ENCODE peak calls at places on chromosomes 7 and 10, in six cellular contexts. C is stimulated activated CD4-positive, alpha-beta T cell treated with anti-CD3 and anti-CD28 coated beads, Interleukin-4, amount 100 ng/mL, for 1 hour; D is activated CD4-positive, alpha-beta T cell treated with anti-CD3 and anti-CD28 coated beads, Interleukin-2, amount 50 U/mL, for 48 hours; S is HCT116; F is HFFc6; R is amygdala. A is an unnamed sample.

GRCh38 chr7:45026984-45027773 is 27.2 kb downstream of the CCM2 start:
- DNase-seq in S (no peak), D (peak), F (no peak), R (no peak), C (no peak), A (no peak)

GRCh38 chr7:159067870-159068787 is 76.5 kb downstream of the VIPR2 start:
- DNase-seq in S (no peak), F (no peak), C (no peak), D (no peak), R (no peak), A (no peak)

GRCh38 chr10:44647877-44648542 is 263.1 kb upstream of the CXCL12 start:
- DNase-seq in C (no peak), R (no peak), S (no peak), D (no peak), F (peak), A (no peak)

GRCh38 chr10:24483701-24484100 is 240.0 kb downstream of the ARHGAP21 start:
- DNase-seq in C (no peak), F (peak), R (no peak), D (peak), S (peak), A (no peak)

GRCh38 chr7:30469303-30469702 is 9.3 kb downstream of the NOD1 start:
- DNase-seq in R (no peak), C (no peak), S (peak), F (peak), D (no peak), A (no peak)

GRCh38 chr10:116685807-116686206 is 56.6 kb downstream of the HSPA12A start:
- DNase-seq in S (no peak), D (no peak), R (no peak), F (no peak), C (no peak), A (no peak)

GRCh38 chr10:13047529-13048206 is 46.2 kb upstream of the CCDC3 start:
- DNase-seq in R (no peak), D (no peak), S (no peak), F (no peak), C (no peak), A (no peak)

GRCh38 chr7:145474287-145474686 is 638.4 kb upstream of the TPK1 start:
- DNase-seq in S (no peak), F (no peak), D (no peak), C (no peak), R (no peak), A (no peak)

GRCh38 chr7:30687604-30688003 is 5.3 kb upstream of the CRHR2 start:
- DNase-seq in D (no peak), S (no peak), F (no peak), C (no peak), R (no peak), A (no peak)

GRCh38 chr10:3131098-3131497 is 41.5 kb downstream of the PITRM1 start:
- DNase-seq in R (no peak), F (no peak), S (no peak), D (no peak), C (no peak), A (peak)

GRCh38 chr7:94909023-94909466 is 1.7 kb downstream of the PPP1R9A start:
- DNase-seq in C (no peak), S (no peak), D (no peak), F (no peak), R (no peak), A (no peak)

GRCh38 chr10:118754132-118754555 is 626 bp downstream of the CACUL1 start:
- DNase-seq in S (no peak), D (peak), C (peak), F (peak), R (no peak), A (no peak)

GRCh38 chr10:70131560-70131937 is 1.1 kb downstream of the AIFM2 start:
- DNase-seq in F (no peak), C (no peak), S (no peak), R (no peak), D (no peak), A (no peak)

GRCh38 chr7:143245123-143245522 is 18.1 kb upstream of the GSTK1 start:
- DNase-seq in S (no peak), D (no peak), C (no peak), F (peak), R (no peak), A (peak)

GRCh38 chr7:130917669-130918128 is 183.7 kb upstream of the KLF14 start:
- DNase-seq in S (no peak), D (peak), C (no peak), R (no peak), F (peak), A (no peak)

GRCh38 chr10:72334196-72334831 is 20.4 kb downstream of the DNAJB12 start:
- DNase-seq in C (no peak), F (no peak), D (no peak), S (no peak), R (peak), A (peak)

GRCh38 chr7:50662059-50662689 is 97.0 kb upstream of the DDC start:
- DNase-seq in F (no peak), R (no peak), D (no peak), S (no peak), C (no peak), A (no peak)

GRCh38 chr7:99393363-99394187 is 14.8 kb downstream of the PDAP1 start:
- DNase-seq in F (no peak), R (no peak), S (no peak), D (no peak), C (no peak), A (no peak)

GRCh38 chr7:48078470-48078869 is 10.6 kb upstream of the UPP1 start:
- DNase-seq in C (no peak), S (no peak), D (no peak), F (peak), R (no peak), A (no peak)

GRCh38 chr10:60898372-60898771 is 45.6 kb downstream of the RHOBTB1 start:
- DNase-seq in C (no peak), S (no peak), R (no peak), D (no peak), F (no peak), A (no peak)

GRCh38 chr10:114458955-114459354 is 54.7 kb upstream of the AFAP1L2 start:
- DNase-seq in F (no peak), C (peak), R (no peak), S (peak), D (peak), A (no peak)

GRCh38 chr10:16491933-16492332 is 29.7 kb downstream of the C1QL3 start:
- DNase-seq in D (no peak), F (no peak), C (no peak), R (no peak), S (no peak), A (peak)